ENCODE peak calls at places on chromosomes 7 and 10, in four cellular contexts. Z, E, S and C are unnamed samples.

GRCh38 chr7:54581511-54581910 is 39.3 kb downstream of the VSTM2A start:
- DNase-seq in Z (no peak), E (no peak), S (no peak), C (no peak)

GRCh38 chr7:36287371-36288241 is 102.1 kb upstream of the ANLN start:
- DNase-seq in Z (no peak), S (no peak), E (peak; percentile 41), C (peak; percentile 69)

GRCh38 chr7:2036786-2037185 is 196.0 kb downstream of the MAD1L1 start:
- DNase-seq in Z (no peak), S (peak; percentile 31), E (no peak), C (no peak)

GRCh38 chr10:68208424-68209042 is 23.4 kb downstream of the ATOH7 start:
- DNase-seq in E (peak; percentile 28), Z (peak; percentile 55), S (peak; percentile 57), C (peak; percentile 87)

GRCh38 chr10:110304780-110305421 is at the start of gene SMNDC1:
- DNase-seq in Z (peak; percentile 97), S (peak; percentile 99), E (peak; percentile 97), C (peak; percentile 98)

GRCh38 chr10:71964669-71965515 is 697 bp downstream of the CHST3 start:
- DNase-seq in S (no peak), E (no peak), Z (peak; percentile 57), C (peak; percentile 52)

GRCh38 chr10:107740962-107741690 is 576.6 kb upstream of the SORCS1 start:
- DNase-seq in E (no peak), S (no peak), Z (no peak), C (no peak)

GRCh38 chr7:117572826-117573620 is 93.2 kb downstream of the CFTR start:
- DNase-seq in S (no peak), E (no peak), Z (no peak), C (no peak)

GRCh38 chr10:103917326-103918052 is 495 bp downstream of the STN1 start:
- DNase-seq in Z (no peak), S (peak; percentile 72), E (peak; percentile 26), C (no peak)

GRCh38 chr7:102451371-102452054 is 13.2 kb downstream of the ALKBH4 start:
- DNase-seq in E (peak; percentile 67), S (no peak), Z (no peak), C (no peak)

GRCh38 chr7:134729895-134730294 is 49.5 kb upstream of the CALD1 start:
- DNase-seq in S (no peak), E (no peak), Z (no peak), C (no peak)

GRCh38 chr7:135924302-135924701 is 52.9 kb downstream of the MTPN start:
- DNase-seq in Z (no peak), S (no peak), E (no peak), C (no peak)